ENCODE peak calls at places on chromosomes 5 and 9, in four cellular contexts. N, U, V and B are unnamed samples.

GRCh38 chr5:45697211-45697610 is 1.0 kb upstream of the HCN1 start:
- DNase-seq in N (no peak), U (no peak), V (no peak), B (no peak)

GRCh38 chr5:145858929-145859328 is 13.9 kb downstream of the GRXCR2 start:
- DNase-seq in N (no peak), U (no peak), V (no peak), B (no peak)

GRCh38 chr5:132506094-132506692 is 15.6 kb upstream of the IRF1 start:
- DNase-seq in N (no peak), U (no peak), V (no peak), B (peak)

GRCh38 chr5:155929081-155929480 is 397.9 kb upstream of the SGCD start:
- DNase-seq in N (no peak), U (no peak), V (no peak), B (no peak)

GRCh38 chr5:139692605-139693340 is 44.6 kb downstream of the CXXC5 start:
- DNase-seq in N (no peak), U (no peak), V (no peak), B (no peak)

GRCh38 chr9:113709721-113710120 is 166.4 kb upstream of the ZNF618 start:
- DNase-seq in N (no peak), U (no peak), V (no peak), B (no peak)

GRCh38 chr5:132566657-132567056 is 9.9 kb downstream of the RAD50 start:
- DNase-seq in N (no peak), U (no peak), V (no peak), B (no peak)

GRCh38 chr5:176492431-176492830 is 44.2 kb downstream of the FAF2 start:
- DNase-seq in N (no peak), U (no peak), V (no peak), B (no peak)

GRCh38 chr5:137470921-137471220 is 28.3 kb downstream of the SPOCK1 start:
- DNase-seq in N (no peak), U (no peak), V (no peak), B (no peak)

GRCh38 chr5:139711067-139711851 is 63.1 kb downstream of the CXXC5 start:
- DNase-seq in N (peak), U (no peak), V (peak), B (peak)